ENCODE peak calls at places on chromosomes 13 and 19, in eight cellular contexts. O is spleen, K is OCI-LY7, S is tibial nerve, Y is activated B cell treated with CpG ODN at 0.5 μM for 24 hours, D is neural progenitor cell, M is fibroblast of pulmonary artery, U is fibroblast of lung. Q is an unnamed sample.

GRCh38 chr13:25177012-25177411 is 4.9 kb upstream of the AMER2 start:
- DNase-seq in D (no peak), S (no peak), Y (no peak), M (no peak), U (no peak), K (no peak), O (no peak), Q (no peak)

GRCh38 chr19:8458380-8458779 is 13.6 kb downstream of the HNRNPM start:
- DNase-seq in D (no peak), M (no peak), K (no peak), O (no peak), S (no peak), U (no peak), Y (no peak), Q (no peak)

GRCh38 chr19:1449467-1450442 is at the start of gene APC2:
- DNase-seq in Y (no peak), K (peak; percentile 75), O (no peak), D (peak; percentile 95), M (no peak), S (no peak), U (peak; percentile 26), Q (no peak)

GRCh38 chr19:1177322-1178114 is 3.5 kb upstream of the SBNO2 start:
- DNase-seq in S (no peak), K (no peak), O (no peak), M (peak; percentile 95), U (peak; percentile 94), Y (no peak), D (no peak), Q (no peak)

GRCh38 chr19:45170146-45171106 is 7.6 kb downstream of the TRAPPC6A start:
- DNase-seq in D (no peak), Y (no peak), U (no peak), K (no peak), O (no peak), S (no peak), M (no peak), Q (no peak)

GRCh38 chr13:99981115-99982020 is at the start of gene ZIC2:
- DNase-seq in O (peak; percentile 72), U (no peak), M (no peak), K (no peak), S (no peak), Y (no peak), D (peak; percentile 96), Q (peak; percentile 59)

GRCh38 chr19:29576761-29577661 is 29.1 kb upstream of the POP4 start:
- DNase-seq in K (no peak), M (peak; percentile 17), O (no peak), D (no peak), S (no peak), Y (no peak), U (no peak), Q (no peak)

GRCh38 chr13:88031980-88032562 is 360.9 kb downstream of the SLITRK5 start:
- DNase-seq in D (no peak), K (no peak), S (no peak), M (peak; percentile 1), U (peak; percentile 60), Y (no peak), O (no peak), Q (no peak)

GRCh38 chr19:13031917-13032623 is 36.8 kb downstream of the NFIX start:
- DNase-seq in Y (no peak), U (peak; percentile 78), O (no peak), S (no peak), D (peak; percentile 81), K (no peak), M (no peak), Q (no peak)

GRCh38 chr13:102799544-102800144 is 725 bp downstream of the BIVM start:
- DNase-seq in D (peak; percentile 46), K (no peak), U (peak; percentile 30), Y (peak; percentile 18), O (peak; percentile 84), S (no peak), M (peak; percentile 19), Q (no peak)

GRCh38 chr13:112618501-112618900 is 30.5 kb upstream of the TUBGCP3 start:
- DNase-seq in K (no peak), S (no peak), O (peak; percentile 66), D (no peak), Y (no peak), U (no peak), M (no peak), Q (no peak)

GRCh38 chr19:2497186-2497585 is 21.3 kb downstream of the GADD45B start:
- DNase-seq in Y (no peak), U (no peak), D (no peak), S (no peak), O (no peak), M (no peak), K (no peak), Q (no peak)

GRCh38 chr19:1861599-1862031 is 1.8 kb downstream of the KLF16 start:
- DNase-seq in Y (no peak), U (no peak), D (no peak), O (no peak), M (no peak), K (no peak), S (no peak), Q (no peak)

GRCh38 chr13:28401303-28402056 is 93.4 kb downstream of the FLT1 start:
- DNase-seq in S (no peak), Y (no peak), O (no peak), M (peak; percentile 92), D (no peak), K (no peak), U (peak; percentile 62), Q (no peak)

GRCh38 chr19:1074512-1075283 is 7.7 kb downstream of the ARHGAP45 start:
- DNase-seq in O (peak; percentile 99), Y (peak; percentile 82), S (peak; percentile 70), D (no peak), U (no peak), M (no peak), K (peak; percentile 90), Q (no peak)

GRCh38 chr19:53102701-53103140 is 501 bp downstream of the ZNF160 start:
- DNase-seq in S (no peak), Y (no peak), U (peak; percentile 24), O (peak; percentile 86), M (peak; percentile 44), K (peak; percentile 63), D (peak; percentile 61), Q (peak; percentile 53)

GRCh38 chr13:85284349-85284748 is 514.9 kb downstream of the SLITRK6 start:
- DNase-seq in D (no peak), K (no peak), M (no peak), S (no peak), Y (no peak), U (no peak), O (no peak), Q (no peak)

GRCh38 chr19:17307876-17308377 is 1.4 kb upstream of the DDA1 start:
- DNase-seq in O (no peak), Y (no peak), D (no peak), K (no peak), U (no peak), M (no peak), S (no peak), Q (no peak)

GRCh38 chr19:30378701-30379100 is 6.5 kb downstream of the ZNF536 start:
- DNase-seq in M (no peak), K (no peak), U (no peak), O (no peak), D (no peak), S (no peak), Y (no peak), Q (no peak)

GRCh38 chr13:80030491-80030890 is 310.4 kb downstream of the SPRY2 start:
- DNase-seq in O (no peak), D (peak; percentile 16), U (no peak), M (peak; percentile 44), K (no peak), S (no peak), Y (no peak), Q (no peak)
- TF ChIP-seq CTCF in O (no peak), D (peak; percentile 41), U (no peak), M (peak; percentile 35), K (no peak), S (no peak), Y (no peak), Q (no peak)

DNA sequence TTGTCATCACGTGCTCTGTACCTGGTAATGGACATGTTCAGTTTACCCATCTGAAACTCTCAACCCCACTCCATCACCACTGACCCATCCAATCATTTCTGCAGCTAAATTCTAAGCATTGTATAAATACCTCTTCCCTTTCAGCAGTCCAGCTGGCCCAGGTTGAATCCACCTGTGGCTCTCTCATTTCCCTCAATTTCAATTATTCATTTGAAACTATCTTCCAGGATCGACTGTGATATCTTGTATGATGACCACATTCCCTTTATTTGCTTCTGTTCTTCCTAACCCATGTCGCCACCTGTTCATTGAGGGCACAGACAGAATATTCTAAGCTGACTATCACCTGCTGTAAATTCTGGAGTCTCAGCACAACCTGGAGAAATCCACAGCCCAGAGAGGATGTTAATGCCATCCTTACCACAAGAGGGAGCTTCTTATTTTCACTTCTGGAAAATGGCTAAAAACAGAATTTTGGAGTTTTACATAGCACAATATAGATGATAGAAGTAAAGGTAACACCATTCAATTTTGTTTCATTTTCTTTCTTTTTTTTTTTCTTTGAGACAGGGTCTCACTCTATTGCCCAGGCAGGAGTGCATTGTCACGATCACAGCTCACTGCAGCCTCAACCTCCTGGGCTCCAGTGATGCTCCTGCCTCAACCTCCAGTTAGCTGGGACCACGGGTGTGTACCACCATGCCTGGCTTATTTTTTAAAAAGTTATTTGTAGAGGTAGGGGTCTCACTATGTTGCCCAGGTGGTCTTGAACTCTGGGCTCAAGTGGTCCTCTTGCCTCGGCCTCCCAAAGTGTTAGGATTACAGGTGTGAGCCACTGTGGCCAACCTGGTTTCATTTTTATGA is 38.6 kb downstream of the ZNF823 start:
- DNase-seq in D (peak; percentile 37), K (peak; percentile 54), U (peak; percentile 53), O (no peak), S (no peak), Y (no peak), M (peak; percentile 60), Q (no peak)
- TF ChIP-seq CTCF in D (peak; percentile 81), K (peak; percentile 88), U (peak; percentile 80), O (peak; percentile 56), S (peak; percentile 52), Y (no peak), M (peak; percentile 79), Q (peak; percentile 71)

DNA sequence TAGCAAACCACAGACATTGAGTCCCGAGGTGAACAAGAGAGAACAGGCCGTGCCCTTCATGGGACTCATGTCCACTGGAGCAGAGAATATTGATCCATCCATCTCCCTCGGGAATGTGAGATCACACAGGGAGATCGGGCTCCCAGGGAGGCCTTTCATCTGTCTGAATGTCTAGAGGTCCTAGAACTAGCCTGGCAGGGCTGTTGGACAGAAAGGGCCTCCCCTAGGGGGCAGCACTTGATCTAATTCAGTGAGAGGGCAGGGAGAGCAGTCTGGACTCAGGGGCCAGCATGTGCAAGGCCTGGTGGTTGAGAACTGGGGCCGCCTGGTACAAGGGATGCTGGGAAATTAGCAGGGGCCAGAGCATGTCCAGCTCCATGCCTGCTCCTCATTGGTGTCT is 4.3 kb downstream of the RUVBL2 start:
- DNase-seq in U (peak; percentile 43), Y (no peak), D (peak; percentile 88), S (no peak), M (peak; percentile 63), O (no peak), K (peak; percentile 50), Q (no peak)
- TF ChIP-seq CTCF in U (peak; percentile 60), Y (no peak), D (peak; percentile 63), S (no peak), M (peak; percentile 58), O (peak; percentile 22), K (peak; percentile 78), Q (no peak)

DNA sequence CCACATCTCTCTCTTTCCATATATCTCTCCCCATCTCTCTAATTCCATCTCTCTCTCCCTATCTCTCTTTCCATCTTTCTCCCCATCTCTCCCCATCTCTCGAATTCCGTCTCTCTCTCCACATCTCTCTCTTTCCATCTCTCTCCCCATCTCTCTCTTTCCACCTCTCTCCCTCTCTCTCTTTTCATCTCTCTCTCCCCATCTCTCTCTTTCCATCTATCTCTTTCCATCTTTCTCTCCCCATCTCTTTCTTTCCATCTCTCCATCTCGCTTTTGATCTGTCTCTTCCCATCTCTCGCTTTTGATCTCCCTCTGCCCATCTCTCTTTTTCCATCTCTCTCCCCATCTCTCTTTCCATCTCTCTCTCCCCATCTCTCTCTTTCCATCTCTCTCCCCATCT is 25.6 kb downstream of the ADGRE3 start:
- DNase-seq in K (no peak), Y (no peak), S (no peak), O (no peak), U (no peak), D (no peak), M (no peak), Q (no peak)
- TF ChIP-seq CTCF in K (no peak), Y (no peak), S (no peak), O (no peak), U (no peak), D (no peak), M (no peak), Q (no peak)

Q was measured in mesothelial cell of epicardium.